ENCODE peak calls at places on chromosomes 7 and 10, in five cellular contexts. L is spleen; C is breast epithelium; O is CD8-positive, alpha-beta T cell; X is BJ. Y is an unnamed sample.

GRCh38 chr10:33501161-33501560 is 166.7 kb upstream of the NRP1 start:
- DNase-seq in L (no peak), O (no peak), C (no peak), X (no peak), Y (no peak)

GRCh38 chr10:10092581-10092980 is 925.1 kb upstream of the CELF2 start:
- DNase-seq in X (peak; percentile 1), O (no peak), C (no peak), L (peak; percentile 56), Y (peak; percentile 49)

GRCh38 chr10:49572594-49573114 is 33.7 kb upstream of the ERCC6 start:
- DNase-seq in L (no peak), C (no peak), X (no peak), O (no peak), Y (no peak)

GRCh38 chr7:70334883-70335282 is 736.6 kb downstream of the AUTS2 start:
- DNase-seq in L (no peak), C (no peak), X (no peak), O (no peak), Y (no peak)

GRCh38 chr7:154640266-154640865 is 362.6 kb downstream of the PAXIP1 start:
- DNase-seq in C (no peak), X (no peak), L (no peak), O (no peak), Y (no peak)

GRCh38 chr10:19432000-19432399 is 383.4 kb downstream of the MALRD1 start:
- DNase-seq in L (no peak), X (no peak), C (no peak), O (no peak), Y (no peak)

GRCh38 chr10:76113952-76114351 is 682.5 kb downstream of the LRMDA start:
- DNase-seq in O (no peak), X (no peak), L (no peak), C (no peak), Y (no peak)

GRCh38 chr7:105719395-105719794 is 138.1 kb upstream of the EFCAB10 start:
- DNase-seq in L (no peak), O (no peak), X (no peak), C (no peak), Y (peak; percentile 11)

GRCh38 chr7:45919947-45920542 is 1.0 kb downstream of the IGFBP3 start:
- DNase-seq in L (no peak), C (no peak), X (no peak), O (no peak), Y (no peak)

GRCh38 chr10:79386637-79387465 is 39.6 kb downstream of the PPIF start:
- DNase-seq in L (peak; percentile 69), X (no peak), C (no peak), O (peak; percentile 7), Y (no peak)

GRCh38 chr10:46558411-46559185 is 2.1 kb upstream of the GPRIN2 start:
- DNase-seq in X (no peak), L (peak; percentile 66), C (peak; percentile 50), O (peak; percentile 10), Y (no peak)

GRCh38 chr10:96638696-96639095 is 51.9 kb upstream of the TM9SF3 start:
- DNase-seq in L (no peak), C (no peak), X (no peak), O (no peak), Y (no peak)

GRCh38 chr10:8306685-8307364 is 252.3 kb downstream of the GATA3 start:
- DNase-seq in O (no peak), X (no peak), C (no peak), L (no peak), Y (no peak)

GRCh38 chr7:11330208-11330607 is 356.5 kb downstream of the PHF14 start:
- DNase-seq in O (no peak), L (no peak), X (no peak), C (no peak), Y (no peak)

GRCh38 chr7:81014266-81014665 is 95.4 kb upstream of the SEMA3C start:
- DNase-seq in L (no peak), X (no peak), O (no peak), C (no peak), Y (no peak)

GRCh38 chr10:68606918-68607317 is 46.8 kb downstream of the TET1 start:
- DNase-seq in C (no peak), O (no peak), L (no peak), X (no peak), Y (no peak)

GRCh38 chr7:142420554-142421362 is 162.9 kb upstream of the PRSS58 start:
- DNase-seq in L (no peak), C (no peak), X (no peak), O (no peak), Y (no peak)

GRCh38 chr7:87993269-87993668 is 59.2 kb downstream of the ADAM22 start:
- DNase-seq in O (no peak), L (no peak), X (no peak), C (no peak), Y (no peak)

GRCh38 chr7:100561491-100562194 is 12.1 kb downstream of the SAP25 start:
- DNase-seq in O (no peak), C (no peak), L (no peak), X (no peak), Y (no peak)

GRCh38 chr7:142809671-142810070 is 38.9 kb downstream of the PRSS2 start:
- DNase-seq in C (no peak), O (no peak), X (no peak), L (no peak), Y (no peak)

GRCh38 chr10:112963835-112964234 is 13.8 kb downstream of the TCF7L2 start:
- DNase-seq in L (no peak), O (no peak), C (no peak), X (no peak), Y (no peak)

GRCh38 chr10:34539533-34540315 is 275.4 kb downstream of the PARD3 start:
- DNase-seq in C (no peak), X (peak; percentile 14), L (no peak), O (no peak), Y (no peak)

GRCh38 chr10:82943142-82943541 is 1068.1 kb downstream of the NRG3 start:
- DNase-seq in X (no peak), L (no peak), O (no peak), C (no peak), Y (no peak)

GRCh38 chr10:120979435-120980315 is 128.5 kb downstream of the WDR11 start:
- DNase-seq in C (peak; percentile 68), O (peak; percentile 15), X (no peak), L (no peak), Y (no peak)

GRCh38 chr7:80636709-80637108 is 1.7 kb upstream of the CD36 start:
- DNase-seq in L (no peak), X (no peak), O (no peak), C (no peak), Y (no peak)

GRCh38 chr10:133441780-133442179 is 12.0 kb upstream of the SCART1 start:
- DNase-seq in O (no peak), C (peak; percentile 19), X (no peak), L (no peak), Y (no peak)

GRCh38 chr7:128890306-128891109 is 20.0 kb downstream of the KCP start:
- DNase-seq in L (peak; percentile 79), O (no peak), X (no peak), C (no peak), Y (no peak)

GRCh38 chr7:83359108-83359507 is 196.4 kb upstream of the PCLO start:
- DNase-seq in X (no peak), O (no peak), C (no peak), L (no peak), Y (no peak)

GRCh38 chr10:99976886-99977391 is 32.8 kb downstream of the DNMBP start:
- DNase-seq in O (no peak), L (no peak), C (no peak), X (peak; percentile 89), Y (peak; percentile 97)

GRCh38 chr10:70363292-70363691 is 19.1 kb downstream of the LRRC20 start:
- DNase-seq in O (no peak), X (no peak), C (no peak), L (peak; percentile 12), Y (no peak)
- H3K4me3 ChIP-seq in O (no peak overlapping the region), X (no peak overlapping the region), C (no peak overlapping the region), L (no peak overlapping the region), Y (no peak overlapping the region)

GRCh38 chr10:101828734-101829551 is 10.7 kb upstream of the OGA start:
- DNase-seq in L (peak; percentile 89), O (no peak), C (no peak), X (no peak), Y (no peak)
- H3K4me3 ChIP-seq in L (peak overlapping the region; percentile 83), O (no peak overlapping the region), C (peak overlapping the region; percentile 62), X (peak overlapping the region; percentile 5), Y (peak overlapping the region; percentile 36)

GRCh38 chr7:57407125-57407524 is 42.9 kb upstream of the ZNF716 start:
- DNase-seq in O (no peak), L (no peak), X (no peak), C (no peak), Y (no peak)

GRCh38 chr7:57400531-57401155 is 49.3 kb upstream of the ZNF716 start:
- DNase-seq in O (no peak), L (peak; percentile 27), X (no peak), C (no peak), Y (no peak)

GRCh38 chr7:57403601-57404342 is 46.2 kb upstream of the ZNF716 start:
- DNase-seq in O (no peak), C (no peak), X (no peak), L (peak; percentile 76), Y (no peak)

GRCh38 chr7:57404967-57405421 is 45.0 kb upstream of the ZNF716 start:
- DNase-seq in O (no peak), L (peak; percentile 64), X (no peak), C (no peak), Y (no peak)

DNA sequence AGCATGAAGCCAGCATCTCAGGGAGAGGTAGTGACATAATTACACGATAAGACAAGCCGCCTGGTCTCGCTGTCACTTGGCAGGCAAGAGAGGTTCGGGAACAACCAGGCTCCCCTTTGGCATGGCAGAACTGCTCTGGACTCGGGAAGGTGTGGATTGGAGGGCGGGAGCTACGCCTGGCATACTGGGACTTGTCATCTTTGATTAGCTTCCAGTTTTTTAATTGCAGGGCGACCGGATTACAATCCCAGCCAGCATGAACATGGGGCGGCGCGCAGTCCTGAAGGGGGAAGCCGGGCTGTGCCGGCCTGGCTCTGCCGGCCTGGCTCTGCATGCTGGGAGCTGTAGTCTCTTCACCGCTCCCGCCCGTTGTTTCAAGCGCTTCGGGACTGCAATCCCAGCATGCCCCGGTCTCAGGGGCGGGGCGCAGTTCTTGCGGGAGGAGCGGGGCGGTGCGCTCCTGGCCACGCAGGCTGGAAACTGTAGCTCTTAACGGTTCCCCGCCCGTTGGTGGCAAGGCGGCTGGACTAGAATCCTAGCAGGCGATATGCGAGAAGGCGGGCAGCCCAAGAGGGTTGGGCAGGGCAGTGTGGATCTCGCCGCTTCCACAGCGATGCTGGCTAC is 45.5 kb upstream of the ZNF716 start:
- DNase-seq in L (peak; percentile 81), X (no peak), C (no peak), O (no peak), Y (no peak)
- H3K4me3 ChIP-seq in L (peak overlapping the region; percentile 42), X (no peak overlapping the region), C (peak overlapping the region; percentile 47), O (no peak overlapping the region), Y (no peak overlapping the region)

DNA sequence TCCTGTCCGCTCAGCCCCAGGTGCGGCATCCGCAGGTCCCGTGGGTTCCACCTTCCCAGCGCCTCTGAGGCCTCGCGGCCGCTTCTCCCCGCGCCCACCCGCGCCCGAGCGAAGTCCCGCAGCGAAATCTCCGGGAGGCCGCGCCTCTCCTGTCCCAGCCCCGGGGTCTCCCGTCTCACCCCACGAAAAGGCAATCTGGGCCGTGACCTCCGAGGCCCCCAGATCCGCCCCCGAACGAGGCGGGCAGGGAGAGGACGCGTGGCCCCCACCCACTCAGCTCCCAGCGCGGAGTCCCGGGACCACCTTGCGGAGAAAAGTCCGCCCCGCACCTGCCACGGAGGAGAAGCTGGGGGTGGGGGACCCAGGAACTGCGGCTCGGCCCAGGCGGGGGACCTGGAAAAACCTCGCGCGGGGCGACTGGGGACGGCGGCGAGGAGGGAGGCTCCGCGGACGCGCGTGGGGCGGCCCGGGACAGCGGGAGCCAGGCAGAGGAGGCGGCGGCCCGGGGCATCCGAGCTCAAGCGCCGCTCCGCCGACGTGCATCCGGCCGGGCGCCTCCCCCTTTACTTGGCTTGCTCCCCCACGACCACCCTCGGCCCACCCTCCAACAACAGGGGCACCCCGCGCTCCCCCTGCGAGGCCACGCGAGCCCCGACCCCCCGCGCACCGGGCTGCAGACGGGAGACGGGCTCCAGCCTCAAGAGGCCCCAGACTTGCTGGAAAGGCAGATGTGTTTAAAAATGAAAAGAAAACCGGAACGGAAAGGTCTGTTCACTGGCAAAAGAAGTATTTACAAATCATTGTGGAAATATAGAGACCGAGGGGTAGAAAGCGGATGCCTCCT is 33.0 kb upstream of the RNF32 start:
- DNase-seq in C (no peak), L (no peak), O (no peak), X (no peak), Y (no peak)
- H3K4me3 ChIP-seq in C (peak overlapping the region; percentile 47), L (peak overlapping the region; percentile 64), O (peak overlapping the region; percentile 26), X (peak overlapping the region; percentile 30), Y (peak overlapping the region; percentile 35)